ENCODE peak calls at places on chromosomes 4 and X, in seven cellular contexts. K is upper lobe of left lung; H is CD8-positive, alpha-beta T cell; I is neuronal stem cell; N is GM23338; L is Peyer's patch; R is pancreas. D is an unnamed sample.

GRCh38 chr4:80133240-80133783 is 60.3 kb upstream of the ANTXR2 start:
- DNase-seq in H (no peak), K (no peak), I (no peak), L (no peak), R (no peak), N (peak; percentile 7), D (no peak)

GRCh38 chr4:100870940-100871772 is 353.3 kb upstream of the EMCN start:
- DNase-seq in I (no peak), N (no peak), L (no peak), H (no peak), R (no peak), K (peak; percentile 24), D (no peak)

GRCh38 chr4:122854444-122854843 is 27.8 kb downstream of the FGF2 start:
- DNase-seq in L (no peak), I (no peak), K (no peak), N (no peak), H (no peak), R (no peak), D (peak; percentile 40)

GRCh38 chrX:53685711-53686110 is 808 bp downstream of the HUWE1 start:
- DNase-seq in I (no peak), R (no peak), K (no peak), N (no peak), L (no peak), H (no peak), D (no peak)

GRCh38 chr4:37827030-37827705 is 682 bp downstream of the PGM2 start:
- DNase-seq in H (no peak), R (no peak), N (no peak), I (no peak), L (peak; percentile 55), K (peak; percentile 36), D (no peak)

GRCh38 chr4:131499139-131499873 is 1649.8 kb upstream of the PCDH10 start:
- DNase-seq in N (no peak), I (no peak), H (no peak), R (no peak), K (no peak), L (no peak), D (no peak)

GRCh38 chr4:2246384-2247127 is 4.6 kb upstream of the HAUS3 start:
- DNase-seq in L (no peak), R (no peak), K (peak; percentile 17), I (no peak), H (peak; percentile 46), N (no peak), D (no peak)

GRCh38 chr4:1855334-1856070 is 454 bp downstream of the LETM1 start:
- DNase-seq in R (peak; percentile 27), K (peak; percentile 33), I (no peak), H (no peak), L (peak; percentile 54), N (no peak), D (no peak)

GRCh38 chr4:24741915-24742314 is 53.5 kb upstream of the SOD3 start:
- DNase-seq in I (no peak), L (no peak), R (no peak), H (no peak), K (no peak), N (no peak), D (no peak)

GRCh38 chrX:71669492-71669891 is 2.1 kb downstream of the LOC101059915 start:
- DNase-seq in K (no peak), I (no peak), R (no peak), H (no peak), L (no peak), N (no peak), D (no peak)

GRCh38 chrX:40166582-40166981 is 68.8 kb upstream of the BCOR start:
- DNase-seq in I (no peak), K (no peak), L (peak; percentile 42), N (peak; percentile 29), R (no peak), H (no peak), D (no peak)

GRCh38 chrX:48899078-48899410 is 1.3 kb downstream of the PQBP1 start:
- DNase-seq in R (no peak), K (no peak), I (no peak), N (no peak), H (no peak), L (no peak), D (no peak)

GRCh38 chrX:70554081-70554480 is 109.4 kb downstream of the DLG3 start:
- DNase-seq in R (no peak), H (no peak), I (no peak), N (peak; percentile 13), K (no peak), L (no peak), D (no peak)

GRCh38 chrX:30308263-30309138 is 689 bp downstream of the NR0B1 start:
- DNase-seq in I (peak; percentile 9), L (no peak), K (no peak), N (peak; percentile 46), H (no peak), R (no peak), D (peak; percentile 41)

DNA sequence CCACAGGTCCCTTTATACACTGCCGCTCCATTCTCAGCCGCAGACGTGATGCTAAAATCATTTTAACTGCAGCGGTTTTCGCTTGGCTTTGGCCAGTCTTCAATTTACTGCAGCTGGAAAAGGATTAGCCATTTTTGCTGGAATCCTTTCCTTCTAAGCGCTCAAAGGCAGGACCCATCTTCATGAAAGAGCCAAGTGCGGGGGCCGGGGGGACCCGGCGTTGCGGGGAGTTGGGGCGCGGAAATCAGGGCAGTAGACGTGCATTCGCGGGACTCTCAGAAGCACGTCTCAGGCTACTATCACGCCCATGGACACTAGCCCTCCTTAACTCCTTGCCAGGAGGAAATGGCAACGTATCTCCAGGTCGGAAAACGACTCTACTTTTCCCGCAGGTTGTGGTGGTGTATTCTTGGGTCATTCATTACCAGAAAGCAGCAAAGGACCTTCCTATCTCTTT is 1.7 kb upstream of the PCDH10 start:
- DNase-seq in I (no peak), K (no peak), H (no peak), N (peak; percentile 12), L (no peak), R (no peak), D (no peak)
- H3K27me3 ChIP-seq in I (peaks cover 45% of the 10 kb centered on the region), K (peaks cover 4% of the 10 kb centered on the region), H (no peaks in the 10 kb centered on the region), N (peaks cover 75% of the 10 kb centered on the region), L (peaks cover 17% of the 10 kb centered on the region), R (peaks cover 67% of the 10 kb centered on the region), D (no peaks in the 10 kb centered on the region)

DNA sequence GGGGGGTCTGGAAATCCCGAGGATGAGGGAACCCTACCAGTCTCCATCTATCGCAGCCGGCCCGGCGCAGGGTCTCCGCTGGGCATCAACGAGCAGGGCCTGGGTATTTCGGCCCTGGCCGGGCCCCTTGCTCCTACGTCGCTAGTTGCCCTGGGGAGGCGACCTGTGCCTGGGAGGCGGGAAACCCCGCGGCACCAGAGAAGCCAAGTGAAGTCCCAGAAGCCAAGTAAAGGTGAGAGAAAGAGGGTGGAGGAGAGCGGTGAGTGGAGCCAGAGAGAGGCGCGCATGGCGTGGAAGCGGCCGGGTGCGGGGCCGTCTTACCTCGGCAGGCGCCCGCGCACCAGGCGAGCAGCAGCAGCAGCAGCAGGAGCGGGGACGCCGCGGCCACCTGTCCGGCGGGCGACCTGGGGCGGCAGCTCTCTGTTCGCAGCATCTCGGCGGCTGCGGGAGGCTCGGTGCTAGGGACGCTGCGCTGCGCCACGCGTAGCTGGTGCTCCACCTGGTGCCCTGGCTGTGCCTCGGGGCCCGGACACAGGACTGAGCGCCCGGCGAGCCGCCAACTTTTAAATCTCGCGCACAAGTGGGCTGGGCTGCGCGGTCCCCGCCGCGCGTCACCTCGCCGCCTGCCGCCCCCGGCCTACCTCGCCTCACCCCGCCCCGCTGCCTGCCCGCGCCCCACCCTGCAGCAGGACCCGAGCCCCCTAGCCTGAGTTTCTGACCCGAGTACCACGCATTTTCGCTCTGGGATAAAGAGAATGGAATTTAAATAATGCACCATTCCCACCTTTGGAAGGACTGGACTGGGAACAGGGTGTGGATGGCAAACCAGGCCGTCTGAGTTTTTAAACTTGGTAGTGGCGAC is at the start of gene NMU:
- DNase-seq in R (peak; percentile 33), K (peak; percentile 66), L (peak; percentile 49), N (peak; percentile 78), I (peak; percentile 41), H (no peak), D (peak; percentile 20)
- H3K4me3 ChIP-seq in R (peak within 1 kb of the TSS; percentile 21), K (peak within 1 kb of the TSS; percentile 56), L (peak within 1 kb of the TSS; percentile 46), N (peak within 1 kb of the TSS; percentile 87), I (peak within 1 kb of the TSS; percentile 83), H (no peak within 1 kb of the TSS), D (peak within 1 kb of the TSS; percentile 67)

GRCh38 chr4:168019921-168020320 is 72.4 kb upstream of the ANXA10 start:
- DNase-seq in R (no peak), N (no peak), I (no peak), H (no peak), K (no peak), L (no peak), D (no peak)
- H3K27ac ChIP-seq in R (no peak overlapping the region), N (no peak overlapping the region), I (no peak overlapping the region), H (no peak overlapping the region), K (no peak overlapping the region), L (no peak overlapping the region), D (no peak overlapping the region)

GRCh38 chr4:6476893-6477292 is 4.5 kb upstream of the PPP2R2C start:
- DNase-seq in L (peak; percentile 19), R (no peak), K (no peak), H (no peak), N (no peak), I (no peak), D (no peak)

GRCh38 chr4:6473264-6474052 is 1.0 kb upstream of the PPP2R2C start:
- DNase-seq in R (no peak), I (no peak), H (peak; percentile 31), K (no peak), N (peak; percentile 6), L (peak; percentile 14), D (no peak)

GRCh38 chr4:6474053-6474568 is 1.7 kb upstream of the PPP2R2C start:
- DNase-seq in L (peak; percentile 28), H (no peak), R (no peak), N (peak; percentile 68), K (no peak), I (no peak), D (no peak)

GRCh38 chr4:6474705-6475457 is 2.5 kb upstream of the PPP2R2C start:
- DNase-seq in I (no peak), N (no peak), L (peak; percentile 10), R (no peak), K (no peak), H (no peak), D (no peak)

GRCh38 chr4:6475492-6476020 is 3.1 kb upstream of the PPP2R2C start:
- DNase-seq in K (no peak), I (no peak), L (no peak), R (no peak), N (no peak), H (no peak), D (no peak)
- H3K27me3 ChIP-seq in K (peaks cover 6% of the 10 kb centered on the region), I (peaks cover 31% of the 10 kb centered on the region), L (peaks cover 10% of the 10 kb centered on the region), R (peaks cover 5% of the 10 kb centered on the region), N (peaks cover 31% of the 10 kb centered on the region), H (peaks cover 5% of the 10 kb centered on the region), D (no peaks in the 10 kb centered on the region)